ENCODE peak calls at places on chromosomes 11 and 22, in four cellular contexts. U, Q, G and J are unnamed samples.

GRCh38 chr22:50027639-50028537 is 15.3 kb upstream of the IL17REL start:
- DNase-seq in U (no peak), Q (no peak), G (no peak), J (no peak)

GRCh38 chr11:109957601-109958000 is 135.6 kb upstream of the ZC3H12C start:
- DNase-seq in U (no peak), Q (no peak), G (no peak), J (no peak)

GRCh38 chr11:111663820-111664219 is 61.6 kb downstream of the SIK2 start:
- DNase-seq in U (no peak), Q (no peak), G (no peak), J (no peak)

GRCh38 chr11:112794321-112794720 is 166.9 kb upstream of the NCAM1 start:
- DNase-seq in U (no peak), Q (no peak), G (no peak), J (no peak)

GRCh38 chr22:49018601-49019000 is 809.1 kb downstream of the BRD1 start:
- DNase-seq in U (no peak), Q (no peak), G (no peak), J (no peak)

GRCh38 chr11:20161230-20161918 is 1.1 kb upstream of the DBX1 start:
- DNase-seq in U (no peak), Q (peak; percentile 17), G (no peak), J (peak; percentile 71)

GRCh38 chr11:65316979-65317786 is 2.5 kb downstream of the CDC42EP2 start:
- DNase-seq in U (no peak), Q (no peak), G (peak; percentile 77), J (peak; percentile 52)

GRCh38 chr22:28985581-28986290 is 75.9 kb downstream of the C22orf31 start:
- DNase-seq in U (no peak), Q (no peak), G (no peak), J (no peak)

GRCh38 chr11:44629732-44630345 is 64.4 kb downstream of the CD82 start:
- DNase-seq in U (no peak), Q (no peak), G (no peak), J (no peak)

GRCh38 chr11:130051077-130051476 is 18.6 kb upstream of the APLP2 start:
- DNase-seq in U (no peak), Q (no peak), G (no peak), J (no peak)

GRCh38 chr11:35165416-35166368 is 26.7 kb downstream of the CD44 start:
- DNase-seq in U (no peak), Q (no peak), G (no peak), J (no peak)

GRCh38 chr11:78685156-78685555 is 110.5 kb upstream of the NARS2 start:
- DNase-seq in U (no peak), Q (no peak), G (no peak), J (no peak)

GRCh38 chr22:49554296-49554625 is 273.4 kb downstream of the BRD1 start:
- DNase-seq in U (no peak), Q (no peak), G (no peak), J (no peak)

GRCh38 chr22:25358421-25359170 is 139.2 kb downstream of the CRYBB2 start:
- DNase-seq in U (no peak), Q (no peak), G (no peak), J (no peak)
- TF ChIP-seq ELF4 in U (no peak), Q (no peak), G (no peak), J (no peak)

GRCh38 chr11:127485541-127485940 is 485.0 kb upstream of the KIRREL3 start:
- DNase-seq in U (no peak), Q (no peak), G (no peak), J (no peak)
- TF ChIP-seq ELF4 in U (no peak), Q (no peak), G (no peak), J (no peak)

DNA sequence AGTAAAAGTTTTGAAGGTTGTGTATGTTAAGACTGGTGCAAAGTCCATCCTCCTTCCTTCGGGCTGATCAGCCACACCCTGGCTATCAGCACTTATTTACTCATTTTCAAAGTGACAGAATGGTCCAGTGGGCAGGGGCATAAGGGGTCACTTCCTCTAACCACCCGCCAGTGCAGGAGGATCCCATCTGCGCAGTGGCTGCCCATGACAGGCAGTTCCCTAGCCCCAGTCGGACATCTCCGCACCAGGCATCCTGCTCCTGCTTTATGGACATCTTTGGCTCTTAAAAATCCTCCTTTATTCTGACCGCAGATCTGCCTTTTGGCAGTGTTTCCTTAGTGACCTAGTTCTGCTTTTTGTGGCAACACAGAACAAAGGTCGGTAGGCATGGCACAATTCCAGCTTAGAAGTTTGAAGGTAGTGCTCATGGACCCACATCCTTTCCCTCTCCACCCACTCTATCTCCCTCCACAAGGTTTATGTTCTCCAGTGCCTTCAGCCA is 55.9 kb downstream of the BMAL1 start:
- DNase-seq in U (no peak), Q (no peak), G (peak; percentile 18), J (no peak)
- TF ChIP-seq ELF4 in U (no peak), Q (no peak), G (no peak), J (no peak)

GRCh38 chr11:63931876-63932275 is 6.9 kb upstream of the NAA40 start:
- DNase-seq in U (no peak), Q (no peak), G (no peak), J (no peak)
- TF ChIP-seq ELF4 in U (no peak), Q (no peak), G (no peak), J (no peak)

GRCh38 chr11:94897330-94897768 is 76.0 kb downstream of the CWC15 start:
- DNase-seq in U (peak; percentile 59), Q (peak; percentile 53), G (peak; percentile 11), J (peak; percentile 64)
- TF ChIP-seq ELF4 in U (no peak), Q (no peak), G (no peak), J (no peak)

GRCh38 chr22:38115423-38116205 is 5.1 kb upstream of the BAIAP2L2 start:
- DNase-seq in U (no peak), Q (no peak), G (no peak), J (no peak)
- TF ChIP-seq ELF4 in U (no peak), Q (no peak), G (no peak), J (no peak)

GRCh38 chr11:120337133-120337895 is 1.1 kb downstream of the ARHGEF12 start:
- DNase-seq in U (no peak), Q (no peak), G (peak; percentile 62), J (peak; percentile 30)

GRCh38 chr11:120337896-120338840 is 2.0 kb downstream of the ARHGEF12 start:
- DNase-seq in U (no peak), Q (no peak), G (peak; percentile 27), J (no peak)

GRCh38 chr11:120336641-120337132 is 474 bp downstream of the ARHGEF12 start:
- DNase-seq in U (peak; percentile 69), Q (peak; percentile 56), G (no peak), J (peak; percentile 59)

GRCh38 chr11:120340529-120340928 is 4.3 kb downstream of the ARHGEF12 start:
- DNase-seq in U (no peak), Q (no peak), G (no peak), J (no peak)

GRCh38 chr11:120339394-120339890 is 3.2 kb downstream of the ARHGEF12 start:
- DNase-seq in U (peak; percentile 67), Q (no peak), G (peak; percentile 40), J (no peak)
- TF ChIP-seq ELF4 in U (peak; percentile 68), Q (no peak), G (no peak), J (no peak)

GRCh38 chr11:117201906-117202305 is 2.7 kb downstream of the TAGLN start:
- DNase-seq in U (no peak), Q (no peak), G (no peak), J (no peak)
- TF ChIP-seq ELF4 in U (no peak), Q (no peak), G (no peak), J (no peak)

DNA sequence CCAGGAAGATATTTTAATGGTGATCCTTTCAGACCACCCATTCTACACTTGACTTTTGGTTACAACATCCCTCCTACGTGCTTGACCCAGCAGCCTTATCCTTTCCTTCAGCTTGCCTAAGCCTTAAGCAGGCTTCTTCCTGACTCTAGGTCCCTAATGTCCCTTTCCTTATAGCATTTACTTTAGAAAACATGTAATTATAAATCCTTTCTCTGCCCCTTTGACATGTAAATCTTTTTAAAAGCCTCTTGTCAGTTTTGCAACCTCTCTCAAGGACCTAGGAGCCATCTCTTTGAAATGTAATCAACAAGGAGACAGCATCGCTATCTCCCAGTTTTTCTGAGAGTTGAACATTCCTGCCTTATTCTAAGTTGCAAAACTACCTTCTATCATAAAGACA is 1255.2 kb downstream of the LRRC4C start:
- DNase-seq in U (no peak), Q (no peak), G (no peak), J (no peak)
- TF ChIP-seq ELF4 in U (no peak), Q (no peak), G (no peak), J (no peak)